ENCODE peak calls at places on chromosomes 13 and 19, in six cellular contexts. L is brain microvascular endothelial cell, G is hepatic stellate cell, A is ELR, B is MCF 10A, W is NCI-H1436. M is an unnamed sample.

GRCh38 chr13:29859971-29860370 is 9.6 kb upstream of the UBL3 start:
- DNase-seq in L (peak; percentile 50), G (peak; percentile 29), A (peak; percentile 93), B (peak; percentile 71), W (no peak), M (peak; percentile 90)

GRCh38 chr13:71820699-71821098 is 46.3 kb downstream of the DACH1 start:
- DNase-seq in L (no peak), G (no peak), A (no peak), B (no peak), W (no peak), M (no peak)

GRCh38 chr19:49331616-49332055 is 3.6 kb upstream of the CD37 start:
- DNase-seq in L (peak; percentile 54), G (peak; percentile 56), A (peak; percentile 53), B (peak; percentile 76), W (peak; percentile 22), M (peak; percentile 28)

GRCh38 chr13:40439928-40440327 is 226.5 kb downstream of the FOXO1 start:
- DNase-seq in L (no peak), G (peak; percentile 17), A (no peak), B (no peak), W (no peak), M (no peak)

GRCh38 chr19:40162104-40162503 is 29.1 kb upstream of the MAP3K10 start:
- DNase-seq in L (no peak), G (no peak), A (no peak), B (no peak), W (no peak), M (no peak)

GRCh38 chr13:54185785-54186184 is 1157.2 kb downstream of the OLFM4 start:
- DNase-seq in L (no peak), G (no peak), A (no peak), B (peak; percentile 24), W (no peak), M (no peak)

GRCh38 chr19:17737690-17738153 is 13.6 kb upstream of the FCHO1 start:
- DNase-seq in L (no peak), G (no peak), A (peak; percentile 53), B (no peak), W (no peak), M (peak; percentile 6)

GRCh38 chr13:37602743-37603381 is 4.3 kb upstream of the POSTN start:
- DNase-seq in L (no peak), G (no peak), A (peak; percentile 66), B (peak; percentile 42), W (no peak), M (peak; percentile 10)

GRCh38 chr13:73428137-73428536 is 369.3 kb downstream of the KLF5 start:
- DNase-seq in L (peak; percentile 12), G (no peak), A (peak; percentile 58), B (peak; percentile 81), W (no peak), M (peak; percentile 67)

GRCh38 chr19:9857920-9858746 is 23.0 kb downstream of the PIN1 start:
- DNase-seq in L (no peak), G (no peak), A (no peak), B (no peak), W (no peak), M (no peak)

GRCh38 chr13:49226613-49227012 is 6.5 kb downstream of the MLNR start:
- DNase-seq in L (no peak), G (no peak), A (no peak), B (no peak), W (no peak), M (no peak)

GRCh38 chr19:16018801-16019551 is 57.3 kb upstream of the TPM4 start:
- DNase-seq in L (no peak), G (no peak), A (no peak), B (no peak), W (no peak), M (no peak)

GRCh38 chr13:24664726-24665409 is 15.3 kb upstream of the ATP12A start:
- DNase-seq in L (peak; percentile 62), G (no peak), A (peak; percentile 76), B (peak; percentile 47), W (no peak), M (peak; percentile 13)

GRCh38 chr13:102128216-102128800 is 273.5 kb downstream of the FGF14 start:
- DNase-seq in L (no peak), G (no peak), A (peak; percentile 27), B (peak; percentile 68), W (no peak), M (no peak)

M was measured in HFFc6.